ENCODE peak calls at places on chromosomes 5 and 9, in six cellular contexts. W, X, F, B, V and L are unnamed samples.

GRCh38 chr9:17462869-17463464 is 115.9 kb upstream of the SH3GL2 start:
- DNase-seq in V (peak), B (peak), F (no peak), X (peak), W (peak), L (peak)

GRCh38 chr9:135990468-135991429 is 29.6 kb upstream of the UBAC1 start:
- DNase-seq in F (no peak), W (no peak), V (peak), B (peak), X (peak), L (peak)

GRCh38 chr9:92964981-92965758 is 17.8 kb downstream of the FGD3 start:
- DNase-seq in W (no peak), B (no peak), V (no peak), X (no peak), F (no peak), L (no peak)

GRCh38 chr9:8037745-8038144 is 238.2 kb upstream of the DMAC1 start:
- DNase-seq in W (no peak), X (no peak), F (no peak), B (no peak), V (no peak), L (no peak)

GRCh38 chr5:14008819-14009311 is 64.4 kb upstream of the DNAH5 start:
- DNase-seq in X (no peak), V (no peak), W (no peak), F (no peak), B (peak), L (peak)

GRCh38 chr5:74562116-74562515 is 78.4 kb downstream of the ENC1 start:
- DNase-seq in V (no peak), W (no peak), F (no peak), X (no peak), B (no peak), L (no peak)

GRCh38 chr5:151595411-151595826 is 4.3 kb upstream of the FAT2 start:
- DNase-seq in V (no peak), W (no peak), B (no peak), F (no peak), X (no peak), L (no peak)

GRCh38 chr5:89723907-89724306 is 685.6 kb downstream of the CETN3 start:
- DNase-seq in W (no peak), F (no peak), X (no peak), B (no peak), V (no peak), L (no peak)

GRCh38 chr9:89359636-89360315 is 41.5 kb downstream of the SECISBP2 start:
- DNase-seq in F (no peak), W (no peak), V (no peak), X (no peak), B (no peak), L (peak)

GRCh38 chr5:111697215-111697614 is 59.8 kb downstream of the NREP start:
- DNase-seq in V (no peak), B (no peak), W (no peak), X (no peak), F (no peak), L (no peak)

GRCh38 chr5:17216176-17216973 is 1.1 kb upstream of the BASP1 start:
- DNase-seq in W (peak), F (peak), B (peak), X (peak), V (peak), L (peak)

GRCh38 chr5:138952962-138953361 is 77.8 kb upstream of the LRRTM2 start:
- DNase-seq in V (no peak), W (no peak), B (no peak), X (no peak), F (no peak), L (no peak)

GRCh38 chr9:36872641-36873040 is 161.4 kb downstream of the PAX5 start:
- DNase-seq in F (no peak), W (no peak), V (no peak), X (no peak), B (no peak), L (no peak)

GRCh38 chr5:20466507-20466906 is 478.5 kb upstream of the CDH18 start:
- DNase-seq in W (no peak), X (no peak), V (no peak), B (no peak), F (no peak), L (no peak)

GRCh38 chr5:172835246-172836030 is 1.4 kb downstream of the ERGIC1 start:
- DNase-seq in X (no peak), W (no peak), V (no peak), B (no peak), F (no peak), L (no peak)

GRCh38 chr9:78967557-78968212 is 604.1 kb upstream of the TLE4 start:
- DNase-seq in X (no peak), F (no peak), W (no peak), V (no peak), B (peak), L (peak)

GRCh38 chr5:141753143-141753970 is 71.3 kb upstream of the ARAP3 start:
- DNase-seq in B (no peak), F (no peak), X (no peak), W (no peak), V (no peak), L (no peak)

GRCh38 chr5:66516535-66516934 is 79.7 kb upstream of the MAST4 start:
- DNase-seq in V (no peak), B (no peak), W (no peak), X (no peak), F (no peak), L (no peak)

GRCh38 chr9:107395126-107395525 is 94.4 kb downstream of the KLF4 start:
- DNase-seq in X (no peak), V (no peak), F (no peak), B (no peak), W (no peak), L (no peak)

GRCh38 chr9:107355394-107355793 is 72.3 kb downstream of the RAD23B start:
- DNase-seq in B (no peak), F (no peak), X (no peak), V (no peak), W (no peak), L (no peak)

DNA sequence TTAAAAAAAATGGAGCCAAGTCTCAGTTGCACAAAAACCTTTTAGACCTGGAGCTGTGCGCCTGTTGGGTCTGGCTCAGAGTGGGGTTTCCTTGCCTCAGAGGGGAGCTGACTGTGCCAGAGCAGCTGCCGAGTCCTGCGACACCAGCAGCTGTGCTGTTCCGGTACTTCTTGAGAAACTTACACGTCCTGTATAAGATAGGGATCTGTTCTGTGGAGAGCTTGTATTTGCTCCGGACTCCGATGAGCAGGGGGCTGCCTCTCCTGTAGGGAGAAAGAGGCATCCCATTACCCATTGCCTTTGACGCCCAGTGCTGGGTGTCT is 28.5 kb downstream of the GFPT2 start:
- DNase-seq in B (no peak), F (no peak), X (no peak), V (no peak), W (no peak), L (no peak)
- H3K27ac ChIP-seq in B (no peak), F (no peak), X (no peak), V (no peak), W (no peak), L (no peak)

DNA sequence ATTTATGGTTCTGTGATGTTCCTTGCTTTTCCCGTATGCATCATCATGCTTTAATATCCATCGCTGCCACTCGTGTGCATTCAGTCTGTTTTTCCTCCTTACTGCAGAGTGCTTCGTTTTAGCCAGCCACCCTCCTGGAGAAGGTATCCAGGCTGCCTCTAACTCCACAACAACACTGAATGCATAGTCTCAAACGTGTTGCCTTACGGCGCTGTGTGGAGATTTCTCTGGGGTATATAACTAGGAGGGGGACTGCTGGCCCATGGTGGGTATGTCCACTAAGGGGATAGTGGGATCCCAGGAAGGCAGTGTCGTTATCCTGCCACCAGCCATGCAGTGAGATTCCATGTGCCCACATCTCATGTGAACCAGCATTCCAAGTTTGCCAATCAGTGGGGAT is 16.4 kb downstream of the BTNL9 start:
- DNase-seq in F (no peak), W (no peak), X (no peak), V (no peak), B (no peak), L (no peak)
- TF ChIP-seq SMC3 in F (no peak), W (no peak), X (no peak), V (no peak), B (no peak), L (no peak)

GRCh38 chr9:137354153-137354844 is 52.2 kb upstream of the NRARP start:
- DNase-seq in F (no peak), W (no peak), B (no peak), X (no peak), V (no peak), L (no peak)
- H3K27ac ChIP-seq in F (no peak), W (no peak), B (no peak), X (no peak), V (no peak), L (no peak)

GRCh38 chr5:168747987-168748777 is 169.0 kb upstream of the PANK3 start:
- DNase-seq in V (peak), F (no peak), B (peak), X (peak), W (peak), L (no peak)
- TF ChIP-seq SMC3 in V (peak), F (peak), B (peak), X (peak), W (peak), L (no peak)

GRCh38 chr9:113536166-113536482 is 72.6 kb downstream of the RGS3 start:
- DNase-seq in X (no peak), B (no peak), F (no peak), W (no peak), V (no peak), L (no peak)

GRCh38 chr9:113536483-113537226 is 73.1 kb downstream of the RGS3 start:
- DNase-seq in V (peak), F (no peak), W (no peak), B (no peak), X (no peak), L (no peak)

GRCh38 chr9:113537227-113537810 is 73.8 kb downstream of the RGS3 start:
- DNase-seq in W (no peak), B (no peak), X (no peak), F (no peak), V (peak), L (no peak)

GRCh38 chr9:113533335-113534225 is 70.1 kb downstream of the RGS3 start:
- DNase-seq in X (no peak), F (no peak), B (no peak), W (no peak), V (no peak), L (no peak)

DNA sequence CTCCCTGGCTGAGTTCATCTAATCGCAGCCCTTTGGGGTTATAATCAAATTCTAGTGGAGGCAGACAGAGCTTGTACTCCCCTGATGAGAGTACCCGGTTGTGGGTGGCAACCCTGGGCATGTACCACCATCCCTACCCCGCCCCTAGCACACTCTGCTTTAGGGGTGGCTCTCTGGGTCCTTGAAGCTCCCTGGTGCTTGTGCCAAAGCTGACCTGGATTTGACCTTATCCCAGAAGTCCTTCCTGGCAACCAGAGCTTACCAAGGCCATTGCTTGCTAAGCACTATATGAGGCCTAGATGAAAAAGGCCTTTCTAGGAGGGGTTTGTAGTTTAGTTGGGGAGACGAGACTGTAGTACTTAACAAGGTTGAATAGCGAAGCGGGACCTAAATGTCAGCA is 72.2 kb downstream of the RGS3 start:
- DNase-seq in X (no peak), V (no peak), B (no peak), F (no peak), W (no peak), L (no peak)
- H3K27ac ChIP-seq in X (no peak), V (no peak), B (no peak), F (no peak), W (no peak), L (no peak)

GRCh38 chr5:134608555-134608954 is 24.1 kb downstream of the SAR1B start:
- DNase-seq in X (no peak), F (no peak), V (no peak), W (no peak), B (no peak), L (no peak)

GRCh38 chr5:134604908-134605307 is 27.7 kb downstream of the SAR1B start:
- DNase-seq in X (no peak), B (no peak), V (no peak), W (no peak), F (no peak), L (no peak)

GRCh38 chr5:134606726-134607125 is 25.9 kb downstream of the SAR1B start:
- DNase-seq in B (no peak), V (no peak), W (no peak), X (no peak), F (no peak), L (no peak)

GRCh38 chr5:134600600-134600999 is 32.0 kb downstream of the SAR1B start:
- DNase-seq in B (no peak), V (no peak), F (no peak), W (no peak), X (no peak), L (peak)

GRCh38 chr5:134603059-134603458 is 29.6 kb downstream of the SAR1B start:
- DNase-seq in W (no peak), B (no peak), F (no peak), X (no peak), V (no peak), L (peak)
- TF ChIP-seq SMC3 in W (no peak), B (no peak), F (no peak), X (no peak), V (no peak), L (no peak)

GRCh38 chr5:67636850-67637524 is 440.4 kb upstream of the CD180 start:
- DNase-seq in F (no peak), W (no peak), X (no peak), V (no peak), B (no peak), L (no peak)

GRCh38 chr5:67636091-67636490 is 439.5 kb upstream of the CD180 start:
- DNase-seq in V (no peak), F (no peak), X (no peak), B (no peak), W (no peak), L (no peak)

GRCh38 chr5:67639311-67639710 is 442.7 kb upstream of the CD180 start:
- DNase-seq in F (no peak), B (no peak), X (no peak), V (no peak), W (no peak), L (no peak)

GRCh38 chr5:67643531-67643930 is 446.9 kb upstream of the CD180 start:
- DNase-seq in B (no peak), X (no peak), V (no peak), W (no peak), F (no peak), L (no peak)

GRCh38 chr5:67640011-67640410 is 443.4 kb upstream of the CD180 start:
- DNase-seq in F (no peak), X (no peak), B (no peak), V (no peak), W (no peak), L (no peak)
- H3K27ac ChIP-seq in F (no peak), X (no peak), B (no peak), V (no peak), W (no peak), L (no peak)